ENCODE peak calls at places on chromosomes 12 and 14, in four cellular contexts. R, D, F and X are unnamed samples.

GRCh38 chr14:47278233-47278842 is 397.1 kb downstream of the MDGA2 start:
- DNase-seq in F (peak), R (peak), D (no peak), X (peak)

GRCh38 chr14:58167891-58168290 is 15.9 kb upstream of the ARMH4 start:
- DNase-seq in R (no peak), F (no peak), D (no peak), X (no peak)

GRCh38 chr14:70013269-70013873 is 134.2 kb downstream of the SMOC1 start:
- DNase-seq in D (no peak), F (peak), R (peak), X (peak)

GRCh38 chr12:6952860-6953416 is 1.8 kb downstream of the PTPN6 start:
- DNase-seq in D (no peak), F (no peak), R (no peak), X (no peak)

GRCh38 chr12:132761032-132761910 is at the start of gene ANKLE2:
- DNase-seq in R (peak), F (peak), D (no peak), X (peak)

GRCh38 chr14:77043177-77043983 is 14.9 kb upstream of the IRF2BPL start:
- DNase-seq in R (no peak), F (peak), D (peak), X (peak)

GRCh38 chr12:113113397-113113796 is 22.2 kb downstream of the RASAL1 start:
- DNase-seq in R (no peak), F (no peak), D (no peak), X (no peak)

GRCh38 chr12:49091056-49091835 is 3.4 kb downstream of the DHH start:
- DNase-seq in R (no peak), F (no peak), D (no peak), X (no peak)

GRCh38 chr14:70530417-70530816 is 4.4 kb downstream of the ADAM20 start:
- DNase-seq in R (no peak), D (no peak), F (no peak), X (no peak)

GRCh38 chr14:61281186-61281676 is at the start of gene TMEM30B:
- DNase-seq in F (no peak), D (no peak), R (no peak), X (no peak)

GRCh38 chr14:61277784-61278183 is 3.4 kb downstream of the TMEM30B start:
- DNase-seq in F (no peak), D (no peak), R (no peak), X (no peak)

GRCh38 chr14:61280526-61281185 is 482 bp downstream of the TMEM30B start:
- DNase-seq in R (no peak), F (no peak), D (no peak), X (no peak)

GRCh38 chr14:61280092-61280525 is 1.0 kb downstream of the TMEM30B start:
- DNase-seq in R (no peak), F (no peak), D (no peak), X (no peak)

DNA sequence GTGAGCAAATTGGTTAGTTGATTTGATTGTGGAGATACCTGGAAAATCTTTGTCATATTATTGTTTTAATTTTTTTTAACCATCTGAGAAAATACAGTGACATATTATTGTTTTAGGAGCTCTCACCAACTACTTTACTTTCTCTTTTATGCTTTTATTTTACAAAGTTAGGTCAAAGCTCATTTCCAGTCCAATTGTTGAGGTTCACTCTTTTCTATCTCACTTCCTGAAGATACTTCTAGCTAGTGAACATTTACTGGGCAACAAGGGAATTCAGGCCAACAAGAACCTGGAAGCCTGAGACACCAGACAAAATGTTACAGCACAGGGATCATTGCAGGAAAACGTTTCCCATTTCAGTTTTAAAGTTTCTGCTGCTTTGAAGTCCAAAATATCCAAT is 3.9 kb downstream of the TMEM30B start:
- DNase-seq in D (no peak), F (no peak), R (no peak), X (no peak)
- TF ChIP-seq TARDBP in D (no peak), F (no peak), R (no peak), X (no peak)

DNA sequence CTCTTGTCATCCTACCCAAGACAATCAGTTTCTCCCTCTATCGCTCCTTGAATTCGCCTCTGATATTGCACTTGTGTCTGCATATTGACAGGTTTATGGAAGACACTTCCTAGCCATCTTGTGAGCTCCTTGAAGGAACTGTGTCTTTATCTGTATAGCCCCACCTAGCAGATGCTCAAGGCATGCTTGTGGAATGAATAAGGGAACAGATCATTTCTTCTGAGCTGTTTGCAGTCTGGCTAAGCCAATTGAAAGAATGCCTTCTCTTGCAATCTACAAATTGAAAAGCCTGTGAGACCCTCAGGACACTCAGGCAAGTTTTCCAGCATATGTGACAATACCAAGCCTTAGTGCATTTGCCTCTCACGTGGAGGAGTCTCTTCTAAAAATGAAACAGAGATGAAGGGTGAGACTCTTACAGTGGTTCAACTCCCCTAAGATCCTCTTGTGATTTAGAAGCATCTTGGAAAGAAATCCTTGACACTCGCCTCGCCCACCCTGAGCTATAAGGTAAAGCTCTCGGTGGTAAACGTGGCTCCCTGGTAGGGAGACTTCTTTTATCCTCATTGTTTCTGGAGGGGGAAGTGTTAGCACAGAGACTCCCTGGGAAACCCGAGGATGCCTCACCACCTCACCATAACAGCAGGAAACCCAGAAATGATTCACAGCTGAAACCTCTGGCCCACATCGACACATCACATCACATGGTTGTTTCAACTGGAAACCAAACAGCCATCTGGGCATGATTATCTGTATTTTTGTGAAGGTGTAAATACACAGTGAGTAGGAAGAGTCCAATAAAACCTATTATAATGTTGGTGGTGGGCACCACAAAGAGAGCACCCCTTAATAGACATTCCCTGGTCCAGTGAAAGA is 112.3 kb upstream of the BCL2L14 start:
- DNase-seq in F (peak), D (no peak), R (no peak), X (no peak)
- TF ChIP-seq TARDBP in F (no peak), D (no peak), R (no peak), X (no peak)

GRCh38 chr14:38405851-38406630 is 150.1 kb upstream of the CLEC14A start:
- DNase-seq in D (no peak), F (no peak), R (peak), X (no peak)
- TF ChIP-seq TARDBP in D (no peak), F (no peak), R (no peak), X (no peak)

DNA sequence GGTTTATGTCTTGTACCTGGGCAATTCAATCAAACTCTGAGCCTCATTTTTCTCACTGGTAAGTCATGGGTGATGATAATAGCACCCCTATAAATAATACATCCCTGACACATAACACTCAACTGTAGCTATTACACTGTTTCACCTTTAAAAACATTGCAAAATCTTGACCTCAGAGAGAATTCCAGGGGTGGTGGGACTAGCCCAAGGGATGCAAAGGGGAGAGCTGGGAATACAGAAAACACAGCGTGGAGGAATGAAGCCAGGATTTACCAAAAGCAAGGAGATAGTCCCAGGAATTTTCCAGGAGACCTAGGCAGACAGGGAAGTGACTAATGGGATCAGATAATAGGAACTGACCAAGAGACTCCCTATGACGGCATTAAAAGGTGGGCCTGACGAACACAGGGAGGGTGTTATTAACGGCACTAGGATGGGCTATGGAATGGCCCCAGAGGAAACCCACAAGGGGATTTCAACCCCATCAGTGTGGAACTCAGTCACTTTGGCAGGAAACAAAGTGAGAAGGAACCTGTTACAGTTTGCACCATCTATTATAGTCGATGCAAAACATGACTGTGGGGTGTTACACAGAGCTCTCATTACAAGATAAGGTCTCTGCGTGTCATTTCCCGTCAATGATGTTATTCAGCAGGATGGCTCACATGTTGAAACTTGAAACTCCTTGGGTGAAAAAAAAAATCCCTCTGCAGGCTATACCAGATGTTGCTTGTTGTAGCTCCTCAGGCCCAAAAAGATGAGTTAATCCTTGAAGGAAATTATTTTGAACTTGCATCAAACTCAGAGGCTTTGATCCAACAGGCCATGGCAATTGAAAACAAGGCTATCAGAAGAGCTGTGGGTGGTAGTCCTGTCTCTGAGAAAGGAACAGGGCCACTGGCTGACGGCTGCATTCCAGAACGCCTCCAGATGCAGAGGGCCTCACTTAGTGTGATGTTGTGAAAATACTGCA is 58.7 kb downstream of the DRAM1 start:
- DNase-seq in F (no peak), D (peak), R (no peak), X (peak)
- TF ChIP-seq TARDBP in F (no peak), D (no peak), R (no peak), X (no peak)